ENCODE peak calls at places on chromosome 12, in five cellular contexts. F is lower leg skin, L is astrocyte of the cerebellum, B is prostate gland, M is body of pancreas. A is an unnamed sample.
A peak's percentile ranks its signal among the peaks of the same experiment; 100 is the strongest.

GRCh38 chr12:108969622-108970021 is 51.2 kb downstream of the SVOP start:
- DNase-seq in F (no peak), B (no peak), M (no peak), L (no peak), A (no peak)

GRCh38 chr12:13609874-13610273 is 371.5 kb downstream of the GRIN2B start:
- DNase-seq in F (no peak), B (no peak), M (no peak), L (no peak), A (no peak)

GRCh38 chr12:108701779-108702435 is 29.4 kb downstream of the CORO1C start:
- DNase-seq in F (no peak), B (no peak), M (no peak), L (no peak), A (no peak)

GRCh38 chr12:4807813-4808212 is 87.6 kb downstream of the GALNT8 start:
- DNase-seq in L (no peak), B (no peak), M (no peak), F (no peak), A (no peak)

GRCh38 chr12:9868271-9868815 is 811 bp downstream of the CLEC2B start:
- DNase-seq in B (no peak), L (no peak), M (no peak), F (no peak), A (no peak)

GRCh38 chr12:80648866-80649265 is 58.6 kb upstream of the MYF6 start:
- DNase-seq in L (peak; percentile 65), F (no peak), M (no peak), B (no peak), A (no peak)

GRCh38 chr12:62967701-62968100 is 32.8 kb upstream of the PPM1H start:
- DNase-seq in F (no peak), B (peak; percentile 46), L (no peak), M (no peak), A (no peak)

GRCh38 chr12:75550906-75551305 is 39.5 kb upstream of the KRR1 start:
- DNase-seq in F (no peak), L (no peak), B (no peak), M (no peak), A (no peak)

GRCh38 chr12:3973269-3973884 is 100.2 kb upstream of the PARP11 start:
- DNase-seq in B (no peak), L (no peak), M (no peak), F (no peak), A (no peak)

GRCh38 chr12:6199211-6199530 is 1.0 kb upstream of the CD9 start:
- DNase-seq in F (no peak), M (no peak), L (no peak), B (no peak), A (no peak)

GRCh38 chr12:46523863-46524770 is 151.5 kb upstream of the SLC38A2 start:
- DNase-seq in B (no peak), L (peak; percentile 28), F (no peak), M (no peak), A (no peak)

GRCh38 chr12:19529933-19530630 is 90.8 kb downstream of the AEBP2 start:
- DNase-seq in M (no peak), F (no peak), B (no peak), L (no peak), A (no peak)

GRCh38 chr12:21429994-21430393 is 7.5 kb upstream of the PYROXD1 start:
- DNase-seq in F (no peak), B (no peak), M (no peak), L (no peak), A (no peak)

GRCh38 chr12:127284021-127284420 is 982.9 kb upstream of the TMEM132C start:
- DNase-seq in F (peak; percentile 52), L (peak; percentile 16), M (peak; percentile 9), B (no peak), A (no peak)

GRCh38 chr12:12491634-12492033 is 71.0 kb downstream of the DUSP16 start:
- DNase-seq in M (no peak), F (no peak), B (no peak), L (no peak), A (no peak)

GRCh38 chr12:12487490-12487889 is 75.2 kb downstream of the DUSP16 start:
- DNase-seq in B (no peak), L (no peak), M (no peak), F (no peak), A (no peak)

GRCh38 chr12:12486661-12487240 is 75.9 kb downstream of the DUSP16 start:
- DNase-seq in B (no peak), M (peak; percentile 52), L (no peak), F (no peak), A (no peak)

GRCh38 chr12:12488823-12489528 is 73.7 kb downstream of the DUSP16 start:
- DNase-seq in B (no peak), F (no peak), L (no peak), M (no peak), A (no peak)

DNA sequence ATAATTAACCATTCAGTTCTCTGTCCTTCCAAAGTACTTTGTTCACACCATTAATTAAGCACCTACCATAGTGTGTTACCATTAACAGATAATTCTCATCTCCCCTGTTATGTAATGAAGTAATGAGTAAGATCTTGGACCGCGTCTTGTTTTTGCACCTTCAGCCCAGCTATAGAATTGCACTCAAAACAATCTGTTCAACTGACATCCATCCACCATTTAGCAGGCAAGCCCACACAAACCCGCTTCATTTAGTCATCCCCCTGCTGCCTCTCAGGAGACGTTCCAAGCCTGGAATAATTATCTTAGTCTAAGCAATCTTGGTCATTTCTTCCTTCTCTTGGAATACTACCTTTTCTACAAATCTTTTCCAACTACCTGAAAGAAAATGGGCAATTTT is 74.4 kb downstream of the DUSP16 start:
- DNase-seq in F (no peak), M (no peak), B (no peak), L (no peak), A (no peak)
- TF ChIP-seq CTCF in F (no peak), M (no peak), B (no peak), L (no peak), A (no peak)

DNA sequence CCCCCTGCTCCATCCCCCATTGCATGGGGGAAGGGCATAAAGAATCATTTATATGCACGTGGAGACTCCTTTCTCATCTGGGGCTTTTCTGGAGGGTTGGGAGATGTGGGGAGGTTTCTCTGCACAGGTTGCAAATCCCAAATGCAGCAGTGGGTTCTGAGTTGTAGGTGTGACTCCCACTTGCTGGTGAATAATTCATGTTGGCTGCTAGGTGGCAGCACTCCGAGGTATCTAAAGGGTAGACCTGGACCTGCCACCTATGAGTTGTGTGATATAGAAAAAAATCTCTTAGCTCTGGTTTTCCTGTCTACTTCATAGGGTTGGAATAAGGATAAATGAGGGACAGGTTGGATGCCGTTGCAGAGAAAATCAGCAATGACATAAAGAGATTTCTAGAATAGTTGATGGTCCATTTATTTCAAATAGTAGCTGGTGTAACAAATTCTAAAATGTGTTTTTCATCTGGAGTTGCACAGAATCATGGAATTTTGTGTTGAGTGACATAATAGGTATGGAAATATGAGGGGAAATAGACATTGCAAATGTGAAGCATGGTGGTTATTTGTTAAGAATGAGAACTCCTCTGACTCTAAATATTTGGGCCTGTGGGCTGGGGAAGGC is 4.6 kb downstream of the MARCHF9 start:
- DNase-seq in M (peak; percentile 63), B (no peak), L (no peak), F (no peak), A (no peak)
- TF ChIP-seq CTCF in M (peak; percentile 60), B (peak; percentile 41), L (peak; percentile 51), F (no peak), A (peak; percentile 43)

DNA sequence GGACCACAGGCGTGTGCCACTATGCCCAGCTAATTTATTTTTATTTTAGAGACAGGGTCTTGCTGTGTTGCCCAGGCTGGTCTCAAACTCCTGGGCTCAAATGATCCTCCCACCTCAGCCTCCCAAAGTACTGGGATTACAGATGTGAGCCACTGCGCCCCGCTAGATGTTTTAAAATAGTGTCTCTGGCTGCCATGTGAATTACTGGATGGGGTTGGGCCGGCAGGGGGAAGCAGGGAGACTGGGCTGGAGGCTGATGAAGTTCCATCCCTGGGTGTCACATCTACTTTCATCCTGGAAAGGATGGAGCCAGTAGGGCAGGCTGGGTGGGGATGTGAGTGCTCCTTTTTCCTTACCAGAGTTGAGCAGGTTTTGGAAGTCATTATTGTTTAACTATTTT is 46.1 kb downstream of the DNAH10 start:
- DNase-seq in L (no peak), B (no peak), F (no peak), M (no peak), A (no peak)
- TF ChIP-seq CTCF in L (peak; percentile 13), B (no peak), F (no peak), M (no peak), A (no peak)

DNA sequence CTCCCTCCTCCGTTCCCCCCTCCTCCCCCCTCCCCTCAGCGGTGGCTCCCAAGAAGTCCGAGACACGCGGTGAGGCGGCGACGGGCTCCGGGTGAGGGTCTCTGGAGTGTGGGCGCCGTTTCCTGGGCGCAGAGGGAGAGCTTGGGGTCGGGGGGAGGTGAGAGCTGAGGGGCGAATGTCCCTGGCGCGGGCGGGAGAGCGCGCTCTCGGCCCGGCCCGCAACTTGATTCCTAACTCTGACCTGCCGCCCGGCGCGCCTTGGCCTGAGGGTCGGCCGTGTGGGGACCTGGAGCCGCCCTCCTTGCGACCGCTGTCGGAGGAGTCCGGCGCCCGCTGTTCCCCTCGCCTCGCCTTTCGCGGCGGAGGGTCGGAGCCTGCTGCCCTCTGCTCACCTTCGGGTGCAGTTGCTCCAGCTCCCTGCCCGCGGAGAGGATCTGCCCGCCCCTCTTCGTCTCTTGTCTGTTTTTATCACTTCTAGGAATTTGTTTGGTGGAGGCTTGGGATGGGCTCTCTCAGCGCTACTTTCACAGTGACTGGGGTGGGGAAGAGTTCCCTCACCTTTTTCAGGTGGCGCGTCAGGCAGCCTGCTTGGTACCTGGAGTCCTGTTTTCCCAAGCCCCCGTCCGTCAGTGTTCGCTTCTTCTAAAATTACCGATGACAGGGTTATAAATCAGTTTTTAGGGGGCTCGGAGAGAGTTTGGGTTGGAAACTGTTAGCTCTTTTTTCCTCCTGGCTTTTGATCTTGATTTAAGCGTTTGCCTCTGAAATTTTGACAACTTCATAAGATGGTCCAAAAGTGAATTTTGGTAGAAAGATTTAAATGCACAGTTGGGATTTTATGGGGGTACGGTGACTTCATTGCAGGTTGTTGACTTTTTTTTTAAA is 495 bp downstream of the ADIPOR2 start:
- DNase-seq in B (peak; percentile 21), M (peak; percentile 50), F (peak; percentile 88), L (no peak), A (peak; percentile 52)
- TF ChIP-seq CTCF in B (no peak), M (no peak), F (no peak), L (no peak), A (no peak)

A was measured in colonic mucosa.